ENCODE peak calls at places on chromosomes 6 and 20, in six cellular contexts. I is activated effector memory CD4-positive, alpha-beta T cell treated with anti-CD3 and anti-CD28 coated beads, Interleukin-2, amount 50 U/mL, for 16 hours; D is hepatocyte; O is stimulated activated CD4-positive, alpha-beta T cell treated with anti-CD3 and anti-CD28 coated beads, Interleukin-4, amount 100 ng/mL, for 4 hours; P is neural crest cell; Y is ACHN. L is an unnamed sample.

GRCh38 chr20:63945031-63945658 is 11.1 kb downstream of the UCKL1 start:
- DNase-seq in O (no peak), P (no peak), D (no peak), Y (no peak), I (no peak), L (no peak)

GRCh38 chr6:25388776-25389175 is 109.6 kb downstream of the CARMIL1 start:
- DNase-seq in P (no peak), Y (no peak), O (no peak), I (no peak), D (no peak), L (no peak)

GRCh38 chr20:49163696-49164095 is 24.4 kb downstream of the STAU1 start:
- DNase-seq in P (no peak), Y (no peak), O (no peak), I (no peak), D (no peak), L (no peak)

GRCh38 chr6:109454483-109455160 is 950 bp downstream of the MICAL1 start:
- DNase-seq in I (peak; percentile 88), P (no peak), O (peak; percentile 45), D (peak; percentile 45), Y (no peak), L (no peak)

GRCh38 chr6:3612341-3613041 is 139.0 kb downstream of the PXDC1 start:
- DNase-seq in Y (peak; percentile 58), P (no peak), D (peak; percentile 55), I (no peak), O (no peak), L (no peak)

GRCh38 chr20:40393161-40393560 is 295.9 kb downstream of the MAFB start:
- DNase-seq in I (no peak), Y (no peak), P (no peak), D (no peak), O (no peak), L (no peak)

GRCh38 chr20:49132995-49133451 is 55.1 kb downstream of the STAU1 start:
- DNase-seq in D (peak; percentile 81), Y (peak; percentile 72), O (no peak), I (no peak), P (peak; percentile 28), L (no peak)

GRCh38 chr20:19761853-19762252 is 3.8 kb downstream of the RIN2 start:
- DNase-seq in Y (no peak), D (no peak), I (no peak), P (no peak), O (no peak), L (no peak)

GRCh38 chr20:23608251-23608846 is 2.6 kb upstream of the CST9 start:
- DNase-seq in P (no peak), Y (no peak), I (no peak), D (no peak), O (no peak), L (no peak)

GRCh38 chr20:46838002-46838401 is 56.6 kb upstream of the EYA2 start:
- DNase-seq in I (no peak), Y (no peak), D (peak; percentile 23), O (no peak), P (no peak), L (peak; percentile 25)

GRCh38 chr6:156502969-156503504 is 274.1 kb upstream of the ARID1B start:
- DNase-seq in D (no peak), O (no peak), Y (no peak), I (no peak), P (no peak), L (no peak)

GRCh38 chr20:15214051-15214450 is 876.6 kb upstream of the FLRT3 start:
- DNase-seq in I (no peak), D (no peak), P (no peak), O (no peak), Y (no peak), L (no peak)

GRCh38 chr6:107033136-107033535 is 5.1 kb downstream of the MTRES1 start:
- DNase-seq in O (no peak), P (no peak), D (no peak), Y (no peak), I (no peak), L (no peak)

GRCh38 chr6:1711136-1711535 is 101.4 kb downstream of the FOXC1 start:
- DNase-seq in P (no peak), I (no peak), D (no peak), O (no peak), Y (no peak), L (no peak)

GRCh38 chr20:49420811-49421295 is 61.6 kb downstream of the KCNB1 start:
- DNase-seq in Y (no peak), I (no peak), D (no peak), P (no peak), O (no peak), L (no peak)

GRCh38 chr20:44154521-44155001 is 32.4 kb downstream of the JPH2 start:
- DNase-seq in O (no peak), P (no peak), Y (no peak), I (no peak), D (no peak), L (no peak)

GRCh38 chr6:89035252-89036106 is 45.1 kb upstream of the PNRC1 start:
- DNase-seq in Y (peak; percentile 78), D (peak; percentile 90), P (no peak), O (no peak), I (no peak), L (no peak)

GRCh38 chr6:26162399-26162798 is 75.2 kb downstream of the HFE start:
- DNase-seq in O (no peak), Y (no peak), I (no peak), P (no peak), D (no peak), L (no peak)

L was measured in WTC11.